ENCODE peak calls at places on chromosomes 3 and 15, in six cellular contexts. Z is GM23338, W is SK-N-SH, M is neural progenitor cell, E is MM.1S, J is PC-3. L is an unnamed sample. For H3F3A, the result is how much of the 10 kb centered on the place peaks cover.

GRCh38 chr15:31402511-31403056 is 75.9 kb downstream of the KLF13 start:
- DNase-seq in J (no peak), E (no peak), W (peak), M (no peak), Z (no peak), L (peak)

GRCh38 chr3:13888576-13888975 is 8.7 kb upstream of the WNT7A start:
- DNase-seq in E (no peak), Z (no peak), J (no peak), M (no peak), W (no peak), L (no peak)

GRCh38 chr15:93974804-93975481 is 256.4 kb upstream of the MCTP2 start:
- DNase-seq in E (peak), J (peak), M (peak), Z (peak), W (peak), L (peak)

GRCh38 chr3:60445416-60445815 is 805.8 kb downstream of the FHIT start:
- DNase-seq in W (no peak), Z (no peak), J (no peak), E (no peak), M (no peak), L (no peak)

GRCh38 chr15:90210593-90210992 is 9.5 kb downstream of the SEMA4B start:
- DNase-seq in E (no peak), W (no peak), Z (no peak), J (no peak), M (no peak), L (no peak)

GRCh38 chr15:33013827-33014445 is 180.6 kb downstream of the FMN1 start:
- DNase-seq in Z (no peak), J (peak), E (no peak), W (no peak), M (no peak), L (peak)

GRCh38 chr3:100041328-100041749 is 73.0 kb downstream of the FILIP1L start:
- DNase-seq in E (no peak), M (no peak), J (peak), Z (no peak), W (no peak), L (peak)

GRCh38 chr3:177658354-177658753 is 461.1 kb upstream of the TBL1XR1 start:
- DNase-seq in E (no peak), W (no peak), Z (no peak), M (no peak), J (no peak), L (no peak)

GRCh38 chr15:52441846-52442245 is 86.8 kb downstream of the MYO5A start:
- DNase-seq in M (no peak), J (no peak), Z (no peak), E (no peak), W (no peak), L (peak)

GRCh38 chr3:154217663-154218062 is 96.5 kb downstream of the ARHGEF26 start:
- DNase-seq in W (no peak), E (no peak), Z (no peak), J (no peak), M (peak), L (no peak)

GRCh38 chr3:157920804-157921203 is 185.4 kb downstream of the SHOX2 start:
- DNase-seq in J (no peak), W (no peak), E (no peak), Z (no peak), M (peak), L (no peak)

GRCh38 chr3:171229173-171229572 is 202.7 kb upstream of the SLC2A2 start:
- DNase-seq in E (no peak), W (no peak), M (no peak), J (no peak), Z (no peak), L (no peak)

GRCh38 chr15:63792584-63792983 is 41.2 kb downstream of the HERC1 start:
- DNase-seq in E (no peak), Z (no peak), M (no peak), J (no peak), W (no peak), L (peak)

GRCh38 chr15:71611721-71612016 is 198.7 kb upstream of the NR2E3 start:
- DNase-seq in W (no peak), M (no peak), J (no peak), E (no peak), Z (no peak), L (no peak)

GRCh38 chr3:151974067-151974466 is 100.6 kb downstream of the SUCNR1 start:
- DNase-seq in M (peak), E (no peak), Z (no peak), W (no peak), J (peak), L (peak)

GRCh38 chr3:35335703-35336102 is 303.6 kb upstream of the ARPP21 start:
- DNase-seq in W (no peak), J (no peak), M (no peak), Z (peak), E (no peak), L (no peak)

GRCh38 chr15:70670680-70671079 is 92.7 kb downstream of the UACA start:
- DNase-seq in J (peak), M (no peak), Z (no peak), E (no peak), W (no peak), L (peak)

GRCh38 chr15:25535866-25536265 is 97.0 kb upstream of the UBE3A start:
- DNase-seq in M (no peak), Z (no peak), W (no peak), J (no peak), E (no peak), L (no peak)

GRCh38 chr3:86087160-86087871 is 903.6 kb downstream of the VGLL3 start:
- DNase-seq in J (no peak), W (no peak), M (no peak), E (no peak), Z (no peak), L (no peak)

GRCh38 chr3:142910280-142910679 is 21.4 kb upstream of the PCOLCE2 start:
- DNase-seq in Z (no peak), M (no peak), E (no peak), W (no peak), J (no peak), L (peak)

GRCh38 chr3:146065573-146066006 is 95.4 kb downstream of the PLOD2 start:
- DNase-seq in M (peak), J (peak), Z (peak), E (peak), W (no peak), L (peak)

GRCh38 chr15:89630974-89631901 is 24.0 kb downstream of the KIF7 start:
- DNase-seq in W (peak), Z (peak), M (no peak), E (no peak), J (no peak), L (no peak)

GRCh38 chr3:197547206-197547605 is 8.6 kb downstream of the BDH1 start:
- DNase-seq in Z (no peak), J (no peak), E (no peak), W (no peak), M (no peak), L (no peak)

GRCh38 chr3:174382876-174383275 is 476.3 kb upstream of the NAALADL2 start:
- DNase-seq in Z (no peak), J (no peak), W (no peak), M (no peak), E (no peak), L (no peak)

GRCh38 chr3:52811452-52812011 is 16.9 kb downstream of the ITIH3 start:
- DNase-seq in J (no peak), Z (no peak), M (no peak), E (no peak), W (no peak), L (no peak)

GRCh38 chr3:73056365-73057150 is 4.9 kb upstream of the EBLN2 start:
- DNase-seq in W (peak), Z (peak), J (peak), E (peak), M (peak), L (peak)

GRCh38 chr3:8595252-8595934 is 49.2 kb downstream of the SSUH2 start:
- DNase-seq in Z (no peak), J (no peak), M (no peak), W (no peak), E (no peak), L (no peak)

GRCh38 chr3:159322322-159322939 is 520.6 kb downstream of the MFSD1 start:
- DNase-seq in M (peak), Z (peak), E (peak), J (peak), W (peak), L (peak)

GRCh38 chr3:73687081-73688004 is 62.6 kb upstream of the PDZRN3 start:
- DNase-seq in Z (no peak), M (no peak), J (no peak), E (no peak), W (peak), L (peak)

GRCh38 chr3:177522051-177522450 is 324.8 kb upstream of the TBL1XR1 start:
- DNase-seq in E (no peak), J (no peak), Z (no peak), M (no peak), W (peak), L (no peak)

DNA sequence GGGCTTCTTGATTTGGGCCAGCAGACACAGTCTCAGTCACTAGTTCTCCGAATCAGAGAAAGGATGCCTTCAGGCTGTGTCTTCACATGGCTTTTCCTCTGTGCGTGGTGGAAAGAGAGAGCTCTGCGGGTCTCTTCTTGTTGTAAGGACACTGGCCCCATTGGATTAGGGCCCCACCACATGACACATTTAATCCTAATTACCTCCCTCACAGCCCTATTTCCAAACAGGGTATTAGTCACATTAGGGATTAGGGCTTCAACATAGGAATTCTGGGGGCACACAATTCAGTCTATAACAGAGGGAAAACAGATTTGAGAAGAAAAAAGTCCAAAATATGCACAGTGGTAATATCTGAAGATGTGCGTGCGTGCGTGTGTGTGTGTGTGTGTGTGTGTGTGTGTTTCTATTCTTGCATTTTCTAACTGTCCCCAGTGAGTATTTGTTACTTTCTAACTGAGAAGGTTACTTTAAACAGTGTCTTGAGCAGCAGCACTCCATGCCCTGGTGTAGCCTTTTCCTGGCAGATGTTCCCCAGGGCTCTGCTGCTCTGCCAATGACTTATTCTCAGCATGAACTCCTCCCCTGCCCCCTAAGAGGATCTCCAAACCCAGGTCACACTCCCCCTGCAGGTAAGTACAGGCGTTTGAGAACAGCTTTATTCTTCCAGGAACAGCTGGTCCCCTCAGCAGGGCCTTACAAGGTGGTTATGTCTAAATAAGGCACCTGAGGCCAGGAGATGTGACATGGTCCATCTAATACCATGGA is 72.9 kb downstream of the RPL39L start:
- DNase-seq in M (peak), W (peak), Z (peak), J (peak), E (peak), L (peak)
- H3F3A ChIP-seq in M (under half), W (under half), Z (under half), J (under half), E (half or more), L (under half)

GRCh38 chr3:210649-211048 is 14.1 kb downstream of the CHL1 start:
- DNase-seq in E (no peak), J (no peak), Z (no peak), W (no peak), M (no peak), L (no peak)

GRCh38 chr3:217436-217835 is 20.9 kb downstream of the CHL1 start:
- DNase-seq in W (no peak), J (no peak), E (no peak), Z (no peak), M (no peak), L (no peak)

GRCh38 chr3:207973-208372 is 11.4 kb downstream of the CHL1 start:
- DNase-seq in M (no peak), Z (no peak), E (no peak), W (no peak), J (no peak), L (no peak)

GRCh38 chr3:217948-218347 is 21.4 kb downstream of the CHL1 start:
- DNase-seq in W (no peak), Z (no peak), J (no peak), M (no peak), E (no peak), L (no peak)

DNA sequence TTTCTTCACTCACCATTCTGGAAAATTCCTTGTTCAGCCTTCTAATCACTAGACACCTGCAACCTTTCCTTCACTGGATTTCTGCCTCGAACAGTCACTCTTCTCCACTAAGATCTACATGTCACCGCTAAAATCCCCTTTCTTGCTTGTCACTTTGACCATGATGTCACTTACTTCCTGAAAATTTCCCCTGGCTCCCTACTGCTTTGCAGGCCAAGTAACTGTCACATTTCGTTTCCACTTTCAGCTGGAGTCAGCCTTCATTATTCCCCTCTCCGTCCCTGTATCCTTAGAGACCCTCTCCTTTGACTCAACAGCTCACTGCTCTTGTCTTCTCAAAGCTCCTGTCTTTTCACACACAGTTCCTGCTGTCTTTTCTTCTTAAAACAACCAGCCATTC is 15.9 kb downstream of the CHL1 start:
- DNase-seq in M (no peak), Z (no peak), W (no peak), E (no peak), J (no peak), L (no peak)
- H2AFZ ChIP-seq in M (no peak), Z (no peak), W (no peak), E (no peak), J (no peak), L (no peak)

GRCh38 chr3:39733804-39734203 is 75.6 kb upstream of the MYRIP start:
- DNase-seq in M (no peak), J (no peak), Z (no peak), W (no peak), E (no peak), L (no peak)
- TF ChIP-seq EZH2phosphoT487 in M (no peak), J (no peak), Z (no peak), W (no peak), E (no peak), L (no peak)

GRCh38 chr3:172256101-172256687 is 192.1 kb downstream of the GHSR start:
- DNase-seq in E (no peak), W (no peak), Z (no peak), M (no peak), J (no peak), L (peak)

GRCh38 chr3:172258616-172259015 is 189.6 kb downstream of the GHSR start:
- DNase-seq in Z (peak), W (no peak), E (no peak), M (peak), J (no peak), L (peak)

GRCh38 chr3:172259726-172260248 is 188.5 kb downstream of the GHSR start:
- DNase-seq in W (no peak), E (no peak), M (no peak), Z (no peak), J (no peak), L (peak)

GRCh38 chr3:172259191-172259590 is 189.1 kb downstream of the GHSR start:
- DNase-seq in J (no peak), M (no peak), E (no peak), Z (no peak), W (no peak), L (peak)

GRCh38 chr3:172257638-172258400 is 190.4 kb downstream of the GHSR start:
- DNase-seq in Z (no peak), E (no peak), M (no peak), W (no peak), J (no peak), L (no peak)
- H3F3A ChIP-seq in Z (under half), E (under half), M (under half), W (under half), J (under half), L (half or more)

GRCh38 chr3:137204409-137204808 is 246.6 kb downstream of the IL20RB start:
- DNase-seq in M (no peak), E (no peak), W (no peak), Z (no peak), J (no peak), L (no peak)

GRCh38 chr3:137202941-137203340 is 245.2 kb downstream of the IL20RB start:
- DNase-seq in W (no peak), M (no peak), J (no peak), Z (no peak), E (no peak), L (no peak)

GRCh38 chr3:137194301-137194700 is 236.5 kb downstream of the IL20RB start:
- DNase-seq in J (no peak), M (peak), E (no peak), Z (no peak), W (no peak), L (no peak)

GRCh38 chr3:137201066-137201465 is 243.3 kb downstream of the IL20RB start:
- DNase-seq in M (no peak), E (no peak), Z (no peak), J (no peak), W (no peak), L (no peak)

GRCh38 chr3:137199678-137200077 is 241.9 kb downstream of the IL20RB start:
- DNase-seq in Z (no peak), J (no peak), M (no peak), E (peak), W (no peak), L (no peak)
- H2AFZ ChIP-seq in Z (no peak), J (no peak), M (no peak), E (no peak), W (no peak), L (no peak)

L was measured in GM23248.